ENCODE peak calls at places on chromosomes 7 and 10, in seven cellular contexts. R is HFFc6, W is Calu3, Q is stomach, Z is upper lobe of right lung, F is IMR-90, A is fibroblast of pulmonary artery. T is an unnamed sample.

GRCh38 chr10:44980309-44981171 is 1.9 kb upstream of the DEPP1 start:
- DNase-seq in R (no peak), A (no peak), Z (no peak), Q (no peak), W (no peak), F (no peak), T (no peak)

GRCh38 chr7:80732635-80733034 is 94.2 kb downstream of the CD36 start:
- DNase-seq in R (no peak), W (peak), A (no peak), Z (no peak), Q (no peak), F (no peak), T (no peak)

GRCh38 chr7:100022621-100023020 is 7.2 kb downstream of the ZKSCAN1 start:
- DNase-seq in W (no peak), F (no peak), Z (peak), A (no peak), Q (peak), R (no peak), T (no peak)

GRCh38 chr10:91552706-91553105 is 80.2 kb downstream of the PPP1R3C start:
- DNase-seq in Q (peak), F (peak), Z (no peak), R (no peak), W (no peak), A (peak), T (no peak)

GRCh38 chr10:131817866-131818509 is 82.8 kb upstream of the PPP2R2D start:
- DNase-seq in R (no peak), Z (no peak), W (no peak), F (no peak), Q (no peak), A (no peak), T (peak)

GRCh38 chr7:141974831-141975230 is 1.3 kb upstream of the TAS2R38 start:
- DNase-seq in F (no peak), A (no peak), R (no peak), Z (no peak), W (peak), Q (peak), T (no peak)

GRCh38 chr10:124983321-124983720 is 41.4 kb downstream of the ZRANB1 start:
- DNase-seq in Q (no peak), A (peak), W (no peak), R (peak), Z (no peak), F (no peak), T (no peak)

GRCh38 chr10:7891634-7892033 is 73.3 kb downstream of the TAF3 start:
- DNase-seq in Z (no peak), W (no peak), R (peak), F (peak), Q (no peak), A (peak), T (no peak)

GRCh38 chr10:48309711-48310226 is 3.3 kb downstream of the MAPK8 start:
- DNase-seq in A (peak), R (peak), F (peak), W (no peak), Z (no peak), Q (no peak), T (no peak)

GRCh38 chr7:136012238-136012637 is 35.1 kb upstream of the MTPN start:
- DNase-seq in Q (no peak), R (no peak), Z (no peak), W (no peak), A (no peak), F (no peak), T (no peak)

GRCh38 chr7:120733143-120733542 is 124.8 kb downstream of the TSPAN12 start:
- DNase-seq in Z (no peak), W (no peak), R (peak), Q (no peak), A (peak), F (peak), T (no peak)

GRCh38 chr7:35366167-35367155 is 112.6 kb upstream of the TBX20 start:
- DNase-seq in F (no peak), Z (no peak), Q (no peak), W (no peak), R (no peak), A (no peak), T (no peak)

GRCh38 chr7:22885824-22886255 is 63.2 kb upstream of the TOMM7 start:
- DNase-seq in R (no peak), Q (no peak), F (peak), Z (no peak), A (no peak), W (no peak), T (no peak)

DNA sequence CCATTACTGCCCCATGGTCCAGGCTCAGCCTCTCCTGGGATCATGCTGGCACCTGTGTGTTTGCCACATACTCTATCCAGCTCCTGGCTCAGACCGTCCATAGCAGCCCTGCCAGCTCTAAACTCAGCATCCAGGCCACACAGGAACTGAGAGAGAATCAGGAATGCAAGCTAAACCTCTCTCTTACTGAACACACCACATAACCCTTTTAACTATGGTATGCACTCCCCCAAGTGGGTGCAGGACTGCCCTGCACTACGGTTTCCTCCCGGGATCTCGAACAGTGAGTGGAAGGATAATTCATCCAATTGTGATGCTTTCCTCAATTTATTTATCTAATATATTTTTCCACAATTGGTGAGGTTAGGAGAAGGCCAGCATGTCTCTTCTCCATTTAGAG is 17.1 kb upstream of the ZNF800 start:
- DNase-seq in R (peak), Q (no peak), W (no peak), A (peak), Z (no peak), F (no peak), T (no peak)
- TF ChIP-seq CTCF in R (peak), Q (no peak), W (no peak), A (peak), Z (no peak), F (no peak), T (no peak)

DNA sequence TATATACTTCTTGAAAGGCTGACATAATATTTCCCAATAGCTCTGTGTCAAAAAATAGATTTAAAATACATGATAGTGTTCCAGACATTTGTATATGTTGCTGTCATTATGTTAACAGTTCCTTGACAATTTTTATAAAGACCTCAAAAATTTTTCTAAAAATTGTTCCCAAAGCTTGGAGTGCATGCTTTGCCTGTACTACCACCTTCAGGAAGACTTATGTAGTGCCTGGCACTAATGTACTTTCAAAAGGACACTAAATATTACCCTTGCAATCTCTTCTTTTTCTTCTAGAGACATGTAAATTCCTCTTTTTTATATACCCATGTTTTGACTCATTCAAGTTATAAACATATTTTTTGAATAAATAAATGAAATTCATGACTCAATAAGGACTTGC is 48.0 kb upstream of the SP8 start:
- DNase-seq in R (no peak), F (no peak), A (no peak), Q (no peak), W (no peak), Z (no peak), T (no peak)
- TF ChIP-seq CTCF in R (peak), F (no peak), A (no peak), Q (no peak), W (peak), Z (no peak), T (no peak)

DNA sequence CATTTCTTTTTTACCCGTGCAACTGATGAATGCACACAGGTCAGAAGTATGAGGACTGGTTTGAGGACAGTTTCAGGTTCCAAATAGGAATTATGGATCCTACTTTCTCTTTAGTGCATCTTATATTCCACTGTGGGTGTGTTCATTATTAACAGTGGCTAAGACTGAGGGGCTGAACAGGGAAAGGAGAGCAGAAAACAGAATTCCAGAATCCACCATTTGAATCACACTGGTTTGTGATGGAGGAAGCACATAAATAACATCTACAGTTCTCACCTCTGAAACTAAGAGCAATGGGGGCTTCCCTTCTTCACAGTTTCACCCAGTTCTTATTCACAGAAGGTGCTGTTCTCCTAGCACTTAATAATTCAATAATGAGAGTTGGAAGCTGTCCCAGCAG is 205.0 kb downstream of the CREB5 start:
- DNase-seq in A (no peak), R (no peak), Q (no peak), Z (no peak), W (no peak), F (no peak), T (no peak)
- TF ChIP-seq CTCF in A (no peak), R (no peak), Q (no peak), Z (no peak), W (no peak), F (no peak), T (no peak)

DNA sequence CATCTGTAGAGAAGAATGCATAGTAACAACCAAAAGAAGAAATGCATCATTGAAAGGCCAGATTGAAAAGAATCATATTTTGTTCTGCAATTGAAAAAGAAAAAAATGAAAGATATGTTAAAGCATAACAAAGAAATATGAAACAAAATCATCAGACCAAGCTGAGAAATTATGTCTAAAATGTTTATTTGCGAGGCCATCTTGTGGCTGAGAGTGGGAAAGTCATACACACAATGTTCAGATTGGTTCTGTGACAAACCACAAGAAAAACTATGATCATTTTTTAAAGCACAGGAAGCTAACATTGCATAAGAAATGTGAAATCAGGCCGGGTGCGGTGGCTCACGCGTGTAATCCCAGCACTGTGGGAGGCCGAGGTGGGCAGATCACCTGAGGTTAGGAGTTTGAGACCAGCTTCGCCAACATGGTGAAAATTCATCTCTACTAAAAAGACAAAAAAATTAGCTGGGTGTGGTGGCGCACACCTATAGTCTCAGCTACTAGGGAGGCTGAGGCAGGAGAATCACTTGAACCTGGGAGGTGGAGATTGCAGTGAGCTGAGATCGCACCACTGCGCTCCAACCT is 36.6 kb downstream of the ABCB5 start:
- DNase-seq in W (peak), F (no peak), Z (no peak), R (no peak), A (peak), Q (no peak), T (no peak)
- TF ChIP-seq CTCF in W (peak), F (peak), Z (peak), R (peak), A (peak), Q (no peak), T (peak)

DNA sequence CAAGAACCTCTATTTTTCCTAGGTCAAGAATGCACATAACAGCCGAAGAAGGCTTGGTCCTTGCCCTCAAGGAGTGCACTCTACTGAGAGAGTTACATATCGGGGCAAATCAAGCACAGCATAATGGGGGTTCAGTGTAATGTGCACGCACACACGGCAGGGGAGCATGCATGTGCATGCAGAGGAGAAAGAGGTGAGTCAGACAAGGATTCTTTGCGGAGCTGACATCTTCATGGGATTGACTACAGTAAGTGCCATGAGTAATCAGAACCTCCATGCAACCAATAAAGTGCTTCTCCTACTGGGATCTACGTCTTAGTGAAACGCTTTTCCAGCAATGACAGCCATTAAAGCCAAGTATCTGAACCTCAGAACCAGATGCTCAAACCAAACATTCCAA is 123.6 kb downstream of the RNF216 start:
- DNase-seq in W (no peak), Z (no peak), A (no peak), F (peak), R (peak), Q (no peak), T (no peak)
- TF ChIP-seq CTCF in W (no peak), Z (no peak), A (no peak), F (no peak), R (no peak), Q (no peak), T (no peak)

GRCh38 chr7:2101630-2102374 is 130.9 kb downstream of the MAD1L1 start:
- DNase-seq in R (no peak), F (no peak), W (no peak), Z (no peak), Q (no peak), A (no peak), T (no peak)

GRCh38 chr7:2104716-2105115 is 128.0 kb downstream of the MAD1L1 start:
- DNase-seq in Z (no peak), W (no peak), R (no peak), A (no peak), Q (no peak), F (no peak), T (no peak)

GRCh38 chr7:2102375-2102723 is 130.4 kb downstream of the MAD1L1 start:
- DNase-seq in F (no peak), W (no peak), A (no peak), Q (no peak), Z (no peak), R (no peak), T (no peak)

GRCh38 chr7:2104107-2104710 is 128.5 kb downstream of the MAD1L1 start:
- DNase-seq in F (peak), R (peak), Z (peak), W (no peak), Q (peak), A (peak), T (peak)

GRCh38 chr7:2103071-2103898 is 129.5 kb downstream of the MAD1L1 start:
- DNase-seq in R (no peak), F (no peak), A (no peak), Q (no peak), Z (no peak), W (no peak), T (no peak)
- TF ChIP-seq CTCF in R (no peak), F (no peak), A (no peak), Q (no peak), Z (no peak), W (no peak), T (no peak)

DNA sequence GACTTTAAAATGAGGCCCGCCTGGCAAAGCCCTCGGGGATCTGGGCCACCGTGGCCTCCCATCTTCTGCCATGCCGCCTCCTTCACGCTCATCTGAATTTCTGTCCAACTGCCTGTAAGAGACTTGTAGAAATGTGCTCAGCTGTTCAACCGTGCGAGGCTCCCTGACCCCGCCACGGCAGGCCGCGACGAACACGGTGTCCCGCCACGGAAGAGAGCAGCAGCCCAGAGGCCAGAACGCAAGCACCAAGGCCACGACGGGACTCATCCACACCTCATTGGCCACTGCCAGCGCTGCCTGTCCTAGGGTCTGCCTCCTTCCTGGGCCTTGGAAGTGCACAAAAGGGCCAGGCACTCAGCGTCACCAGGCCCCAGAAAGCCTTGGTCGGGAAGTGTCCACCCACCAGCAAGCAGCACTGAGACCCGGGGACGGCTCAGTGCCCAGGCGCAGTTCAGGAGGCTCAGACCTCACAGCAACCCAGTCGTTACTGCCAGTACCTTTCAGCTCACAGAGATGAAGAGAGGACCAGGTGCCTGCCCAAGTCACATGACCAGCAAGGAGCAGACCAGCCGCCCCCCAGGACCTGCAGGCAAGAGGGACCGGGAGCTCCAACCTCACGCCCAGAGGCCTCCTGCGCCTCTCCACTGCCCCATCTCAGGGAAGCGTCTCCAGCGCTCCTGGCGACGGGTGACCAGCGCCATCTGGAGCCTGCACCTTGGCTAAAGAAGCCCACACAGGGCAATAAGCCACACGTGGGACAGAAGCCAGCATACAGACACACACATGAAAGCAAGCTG is 85.9 kb downstream of the MAD1L1 start:
- DNase-seq in W (no peak), A (no peak), F (no peak), Q (no peak), Z (no peak), R (no peak), T (no peak)
- TF ChIP-seq CTCF in W (no peak), A (no peak), F (no peak), Q (no peak), Z (no peak), R (no peak), T (no peak)

GRCh38 chr7:83852136-83852535 is 203.2 kb upstream of the SEMA3E start:
- DNase-seq in A (no peak), F (no peak), Z (no peak), Q (no peak), R (no peak), W (peak), T (no peak)
- TF ChIP-seq CTCF in A (no peak), F (no peak), Z (no peak), Q (no peak), R (no peak), W (no peak), T (no peak)